ENCODE peak calls at places on chromosome 20, in ten cellular contexts. Q is uterus; C is CD8-positive, alpha-beta T cell; X is IMR-90; H is lower lobe of right lung; R is body of pancreas; F is transverse colon; L is cardiac muscle cell; T is tibial artery; V is fibroblast of lung. E is an unnamed sample.

GRCh38 chr20:38804682-38805501 is 605 bp upstream of the PPP1R16B start:
- DNase-seq in Q (no peak), C (peak), X (no peak), H (peak), R (no peak), F (peak), L (no peak), T (no peak), V (no peak), E (no peak)

GRCh38 chr20:53984354-53984753 is 86.0 kb downstream of the BCAS1 start:
- DNase-seq in Q (peak), C (no peak), X (no peak), H (no peak), R (no peak), F (no peak), L (no peak), T (no peak), V (peak), E (no peak)

GRCh38 chr20:57323034-57323433 is 6.6 kb upstream of the SPO11 start:
- DNase-seq in Q (peak), C (no peak), X (no peak), H (no peak), R (no peak), F (peak), L (peak), T (no peak), V (no peak), E (no peak)

GRCh38 chr20:36919715-36920333 is 31.7 kb downstream of the SAMHD1 start:
- DNase-seq in Q (no peak), C (no peak), X (peak), H (no peak), R (no peak), F (no peak), L (peak), T (no peak), V (peak), E (peak)

GRCh38 chr20:37538003-37538402 is 10.3 kb upstream of the BLCAP start:
- DNase-seq in Q (no peak), C (no peak), X (peak), H (no peak), R (no peak), F (no peak), L (no peak), T (no peak), V (peak), E (no peak)

GRCh38 chr20:46031701-46032254 is 2.8 kb downstream of the SLC12A5 start:
- DNase-seq in Q (no peak), C (no peak), X (no peak), H (no peak), R (peak), F (no peak), L (peak), T (no peak), V (no peak), E (no peak)

GRCh38 chr20:60107621-60108020 is 149.4 kb downstream of the CDH26 start:
- DNase-seq in Q (no peak), C (no peak), X (no peak), H (no peak), R (no peak), F (no peak), L (no peak), T (no peak), V (no peak), E (no peak)

GRCh38 chr20:24634855-24635254 is 165.4 kb downstream of the SYNDIG1 start:
- DNase-seq in Q (no peak), C (no peak), X (peak), H (no peak), R (no peak), F (no peak), L (peak), T (no peak), V (peak), E (no peak)

GRCh38 chr20:22928679-22929078 is 106.4 kb upstream of the SSTR4 start:
- DNase-seq in Q (no peak), C (no peak), X (no peak), H (no peak), R (no peak), F (no peak), L (no peak), T (no peak), V (no peak), E (no peak)

GRCh38 chr20:47361268-47361665 is 4.8 kb upstream of the ZMYND8 start:
- DNase-seq in Q (no peak), C (no peak), X (no peak), H (no peak), R (no peak), F (no peak), L (no peak), T (no peak), V (no peak), E (no peak)

GRCh38 chr20:41344938-41345728 is 4.5 kb downstream of the LPIN3 start:
- DNase-seq in Q (no peak), C (no peak), X (no peak), H (no peak), R (no peak), F (no peak), L (no peak), T (no peak), V (no peak), E (no peak)

GRCh38 chr20:828987-829386 is 4.5 kb upstream of the FAM110A start:
- DNase-seq in Q (no peak), C (no peak), X (no peak), H (no peak), R (no peak), F (peak), L (no peak), T (peak), V (no peak), E (no peak)

GRCh38 chr20:31837896-31838397 is 7.5 kb downstream of the FOXS1 start:
- DNase-seq in Q (no peak), C (no peak), X (peak), H (no peak), R (no peak), F (no peak), L (no peak), T (no peak), V (peak), E (no peak)

GRCh38 chr20:50221501-50222323 is 31.1 kb downstream of the CEBPB start:
- DNase-seq in Q (no peak), C (no peak), X (peak), H (peak), R (no peak), F (no peak), L (no peak), T (peak), V (peak), E (no peak)

GRCh38 chr20:31710423-31711250 is 12.0 kb downstream of the BCL2L1 start:
- DNase-seq in Q (no peak), C (no peak), X (no peak), H (peak), R (peak), F (no peak), L (no peak), T (no peak), V (no peak), E (no peak)

GRCh38 chr20:9510926-9511325 is 3.5 kb upstream of the LAMP5 start:
- DNase-seq in Q (no peak), C (no peak), X (no peak), H (no peak), R (no peak), F (no peak), L (no peak), T (no peak), V (no peak), E (no peak)

GRCh38 chr20:41476013-41476441 is 109.4 kb upstream of the EMILIN3 start:
- DNase-seq in Q (no peak), C (no peak), X (peak), H (no peak), R (peak), F (peak), L (no peak), T (no peak), V (peak), E (peak)

GRCh38 chr20:48986899-48987298 is 59.2 kb upstream of the CSE1L start:
- DNase-seq in Q (no peak), C (no peak), X (no peak), H (no peak), R (peak), F (no peak), L (no peak), T (no peak), V (no peak), E (no peak)

GRCh38 chr20:49890651-49891361 is 24.5 kb downstream of the SPATA2 start:
- DNase-seq in Q (no peak), C (no peak), X (no peak), H (peak), R (no peak), F (no peak), L (peak), T (peak), V (no peak), E (no peak)

GRCh38 chr20:445514-446336 is 16.6 kb downstream of the TBC1D20 start:
- DNase-seq in Q (no peak), C (no peak), X (no peak), H (no peak), R (peak), F (no peak), L (no peak), T (no peak), V (no peak), E (no peak)

GRCh38 chr20:57048027-57048869 is 218.2 kb downstream of the BMP7 start:
- DNase-seq in Q (no peak), C (no peak), X (no peak), H (no peak), R (no peak), F (peak), L (peak), T (peak), V (peak), E (no peak)

GRCh38 chr20:24773751-24774201 is 175.3 kb upstream of the CST7 start:
- DNase-seq in Q (no peak), C (no peak), X (peak), H (no peak), R (no peak), F (no peak), L (no peak), T (peak), V (peak), E (no peak)

GRCh38 chr20:63548542-63548941 is 993 bp upstream of the SRMS start:
- DNase-seq in Q (no peak), C (no peak), X (no peak), H (no peak), R (no peak), F (no peak), L (no peak), T (no peak), V (no peak), E (no peak)
- H3K27ac ChIP-seq in Q (no peak), C (no peak), X (no peak), H (no peak), R (no peak), F (no peak), L (no peak), T (no peak), V (no peak), E (no peak)

GRCh38 chr20:34070079-34070439 is 42.0 kb downstream of the EIF2S2 start:
- DNase-seq in Q (no peak), C (no peak), X (no peak), H (no peak), R (no peak), F (no peak), L (no peak), T (no peak), V (no peak), E (no peak)
- TF ChIP-seq CTCF in Q (no peak), C (peak), X (no peak), H (no peak), R (no peak), F (no peak), L (no peak), T (no peak), V (no peak), E (no peak)

GRCh38 chr20:61296629-61297019 is 44.6 kb downstream of the CDH4 start:
- DNase-seq in Q (no peak), C (no peak), X (no peak), H (no peak), R (no peak), F (no peak), L (no peak), T (no peak), V (no peak), E (no peak)

GRCh38 chr20:61297491-61297890 is 45.4 kb downstream of the CDH4 start:
- DNase-seq in Q (no peak), C (no peak), X (no peak), H (no peak), R (no peak), F (no peak), L (no peak), T (no peak), V (no peak), E (no peak)

GRCh38 chr20:61299088-61299487 is 47.0 kb downstream of the CDH4 start:
- DNase-seq in Q (no peak), C (no peak), X (no peak), H (no peak), R (no peak), F (no peak), L (no peak), T (no peak), V (no peak), E (no peak)

GRCh38 chr20:61299613-61300012 is 47.6 kb downstream of the CDH4 start:
- DNase-seq in Q (no peak), C (no peak), X (no peak), H (no peak), R (no peak), F (no peak), L (no peak), T (no peak), V (no peak), E (no peak)

GRCh38 chr20:61297981-61298380 is 45.9 kb downstream of the CDH4 start:
- DNase-seq in Q (no peak), C (no peak), X (peak), H (no peak), R (no peak), F (no peak), L (no peak), T (no peak), V (peak), E (no peak)
- H3K27ac ChIP-seq in Q (no peak), C (no peak), X (no peak), H (no peak), R (no peak), F (no peak), L (no peak), T (no peak), V (no peak), E (no peak)

GRCh38 chr20:4519530-4519929 is 202.2 kb upstream of the PRND start:
- DNase-seq in Q (no peak), C (no peak), X (no peak), H (peak), R (no peak), F (no peak), L (peak), T (no peak), V (no peak), E (no peak)
- TF ChIP-seq CTCF in Q (no peak), C (no peak), X (peak), H (peak), R (peak), F (no peak), L (peak), T (peak), V (peak), E (no peak)

GRCh38 chr20:34540596-34541263 is 17.8 kb upstream of the MAP1LC3A start:
- DNase-seq in Q (no peak), C (no peak), X (no peak), H (no peak), R (no peak), F (no peak), L (no peak), T (no peak), V (no peak), E (no peak)

GRCh38 chr20:34541264-34541901 is 17.1 kb upstream of the MAP1LC3A start:
- DNase-seq in Q (no peak), C (no peak), X (no peak), H (no peak), R (no peak), F (no peak), L (no peak), T (no peak), V (no peak), E (no peak)

GRCh38 chr20:34537651-34538050 is 20.9 kb upstream of the MAP1LC3A start:
- DNase-seq in Q (no peak), C (no peak), X (no peak), H (peak), R (no peak), F (no peak), L (no peak), T (no peak), V (no peak), E (no peak)

GRCh38 chr20:34538671-34539123 is 19.8 kb upstream of the MAP1LC3A start:
- DNase-seq in Q (peak), C (peak), X (peak), H (peak), R (peak), F (peak), L (peak), T (no peak), V (peak), E (no peak)

DNA sequence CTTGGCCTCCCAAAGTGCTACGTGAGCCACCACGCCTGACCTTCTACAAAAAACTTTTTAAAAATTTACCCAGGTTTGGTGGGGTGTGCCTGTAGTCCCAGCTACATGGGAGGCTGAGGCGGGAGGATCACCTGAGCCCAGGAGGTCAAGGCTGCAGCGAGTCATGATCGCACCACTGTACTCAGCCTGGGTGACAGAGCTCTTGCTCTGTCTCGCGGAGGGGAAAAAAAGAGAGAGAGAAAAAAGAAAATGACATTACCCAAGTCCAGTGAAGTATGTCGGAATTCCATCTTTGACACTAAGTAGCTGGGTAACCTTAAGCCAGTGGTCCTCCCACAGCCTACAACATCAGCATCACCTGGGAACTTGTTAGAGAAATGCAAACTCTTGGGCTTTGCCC is 18.8 kb upstream of the MAP1LC3A start:
- DNase-seq in Q (no peak), C (no peak), X (no peak), H (no peak), R (no peak), F (no peak), L (no peak), T (no peak), V (no peak), E (no peak)
- H3K27ac ChIP-seq in Q (no peak), C (no peak), X (no peak), H (no peak), R (no peak), F (no peak), L (no peak), T (no peak), V (no peak), E (no peak)

GRCh38 chr20:21303061-21303871 is at the start of gene XRN2:
- DNase-seq in Q (peak), C (peak), X (peak), H (peak), R (peak), F (peak), L (peak), T (peak), V (peak), E (peak)
- TF ChIP-seq CTCF in Q (no peak), C (no peak), X (peak), H (no peak), R (no peak), F (no peak), L (no peak), T (no peak), V (no peak), E (peak)

E was measured in heart right ventricle.